ENCODE peak calls at places on chromosomes 2 and 18, in seven cellular contexts. T is activated CD8-positive, alpha-beta T cell treated with anti-CD3 and anti-CD28 coated beads for 36 hours; G is mesothelial cell of epicardium; Q is bronchial epithelial cell; M is MM.1S; P is coronary artery; U is kidney epithelial cell. J is an unnamed sample.
A peak's percentile ranks its signal among the peaks of the same experiment; 100 is the strongest.

GRCh38 chr2:207148025-207148424 is 17.7 kb downstream of the KLF7 start:
- DNase-seq in T (no peak), G (no peak), Q (peak; percentile 65), M (no peak), P (no peak), U (no peak), J (no peak)

GRCh38 chr18:79531926-79532689 is 136.4 kb downstream of the NFATC1 start:
- DNase-seq in T (no peak), G (peak; percentile 16), Q (no peak), M (no peak), P (no peak), U (no peak), J (no peak)

GRCh38 chr2:127048618-127048935 is 58.4 kb downstream of the BIN1 start:
- DNase-seq in T (no peak), G (peak; percentile 13), Q (no peak), M (no peak), P (peak; percentile 62), U (no peak), J (no peak)

GRCh38 chr2:38190542-38191218 is 114.7 kb upstream of the CYP1B1 start:
- DNase-seq in T (no peak), G (no peak), Q (no peak), M (no peak), P (no peak), U (no peak), J (no peak)

GRCh38 chr2:206062724-206063123 is 23.2 kb downstream of the INO80D start:
- DNase-seq in T (peak; percentile 10), G (no peak), Q (no peak), M (no peak), P (no peak), U (no peak), J (peak; percentile 24)

GRCh38 chr2:75614062-75614710 is 32.4 kb upstream of the MRPL19 start:
- DNase-seq in T (no peak), G (no peak), Q (peak; percentile 80), M (no peak), P (no peak), U (no peak), J (no peak)

GRCh38 chr2:58620127-58620526 is 379.0 kb upstream of the FANCL start:
- DNase-seq in T (no peak), G (no peak), Q (peak; percentile 95), M (no peak), P (no peak), U (no peak), J (no peak)

GRCh38 chr2:13260401-13260800 is 543.7 kb downstream of the TRIB2 start:
- DNase-seq in T (no peak), G (no peak), Q (peak; percentile 2), M (no peak), P (no peak), U (no peak), J (peak; percentile 12)

GRCh38 chr2:42980764-42981416 is 188.5 kb upstream of the HAAO start:
- DNase-seq in T (no peak), G (no peak), Q (no peak), M (no peak), P (no peak), U (no peak), J (no peak)

GRCh38 chr2:181679544-181679979 is 755 bp downstream of the NEUROD1 start:
- DNase-seq in T (no peak), G (no peak), Q (no peak), M (no peak), P (no peak), U (no peak), J (no peak)

GRCh38 chr18:8629602-8630001 is 20.4 kb downstream of the RAB12 start:
- DNase-seq in T (no peak), G (no peak), Q (no peak), M (no peak), P (no peak), U (no peak), J (no peak)

GRCh38 chr2:11578986-11579774 is 45.3 kb downstream of the GREB1 start:
- DNase-seq in T (no peak), G (no peak), Q (no peak), M (no peak), P (no peak), U (no peak), J (no peak)

GRCh38 chr2:109016376-109016775 is 27.4 kb upstream of the EDAR start:
- DNase-seq in T (no peak), G (no peak), Q (no peak), M (no peak), P (no peak), U (no peak), J (no peak)

GRCh38 chr2:150859872-150860271 is 372.4 kb upstream of the RND3 start:
- DNase-seq in T (no peak), G (no peak), Q (no peak), M (no peak), P (no peak), U (no peak), J (no peak)

GRCh38 chr18:51226068-51226467 is 28.6 kb upstream of the MEX3C start:
- DNase-seq in T (no peak), G (no peak), Q (peak; percentile 23), M (no peak), P (no peak), U (no peak), J (no peak)

GRCh38 chr2:8198776-8199382 is 483.0 kb upstream of the ID2 start:
- DNase-seq in T (no peak), G (no peak), Q (no peak), M (no peak), P (no peak), U (no peak), J (no peak)

GRCh38 chr2:238493880-238494572 is 67.3 kb downstream of the ASB1 start:
- DNase-seq in T (peak; percentile 67), G (no peak), Q (no peak), M (no peak), P (no peak), U (no peak), J (no peak)

GRCh38 chr2:128330583-128330982 is 11.9 kb upstream of the HS6ST1 start:
- DNase-seq in T (no peak), G (no peak), Q (no peak), M (no peak), P (peak; percentile 19), U (no peak), J (no peak)

DNA sequence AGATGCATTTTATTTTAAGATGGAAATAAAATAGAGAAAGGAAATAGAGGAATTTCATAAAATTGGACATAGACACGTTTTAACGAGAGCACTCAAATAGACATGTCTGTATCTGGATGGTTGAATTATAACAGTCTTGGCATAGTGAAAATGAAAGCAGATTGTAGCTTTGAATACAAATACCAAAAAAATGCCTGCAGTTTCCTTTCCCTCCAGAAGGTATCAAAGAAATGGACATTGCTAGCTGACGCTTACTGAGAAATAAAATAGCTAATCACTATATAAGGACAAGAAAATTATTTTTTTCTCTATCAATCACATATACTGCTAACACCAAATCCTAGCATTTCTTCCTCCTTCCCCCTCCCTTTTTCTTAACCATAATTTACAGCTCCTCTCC is 11.4 kb upstream of the MAPRE2 start:
- DNase-seq in T (no peak), G (no peak), Q (no peak), M (peak; percentile 72), P (no peak), U (no peak), J (no peak)
- TF ChIP-seq CTCF in T (peak; percentile 28), G (no peak), Q (no peak), M (peak; percentile 33), P (no peak), U (no peak), J (peak; percentile 28)

GRCh38 chr2:197454923-197455322 is 1.6 kb downstream of the COQ10B start:
- DNase-seq in T (no peak), G (no peak), Q (no peak), M (no peak), P (no peak), U (no peak), J (no peak)

GRCh38 chr2:197452754-197453122 is 614 bp upstream of the COQ10B start:
- DNase-seq in T (no peak), G (no peak), Q (no peak), M (no peak), P (no peak), U (no peak), J (no peak)

GRCh38 chr2:197455428-197455827 is 2.1 kb downstream of the COQ10B start:
- DNase-seq in T (no peak), G (no peak), Q (no peak), M (no peak), P (no peak), U (no peak), J (no peak)

GRCh38 chr2:197453914-197454398 is 604 bp downstream of the COQ10B start:
- DNase-seq in T (peak; percentile 24), G (no peak), Q (peak; percentile 89), M (peak; percentile 17), P (no peak), U (peak; percentile 77), J (no peak)

GRCh38 chr2:197453123-197453913 is at the start of gene COQ10B:
- DNase-seq in T (peak; percentile 99), G (peak; percentile 95), Q (peak; percentile 99), M (peak; percentile 99), P (peak; percentile 100), U (peak; percentile 99), J (peak; percentile 92)
- TF ChIP-seq CTCF in T (no peak), G (no peak), Q (peak; percentile 41), M (peak; percentile 21), P (no peak), U (peak; percentile 15), J (no peak)

DNA sequence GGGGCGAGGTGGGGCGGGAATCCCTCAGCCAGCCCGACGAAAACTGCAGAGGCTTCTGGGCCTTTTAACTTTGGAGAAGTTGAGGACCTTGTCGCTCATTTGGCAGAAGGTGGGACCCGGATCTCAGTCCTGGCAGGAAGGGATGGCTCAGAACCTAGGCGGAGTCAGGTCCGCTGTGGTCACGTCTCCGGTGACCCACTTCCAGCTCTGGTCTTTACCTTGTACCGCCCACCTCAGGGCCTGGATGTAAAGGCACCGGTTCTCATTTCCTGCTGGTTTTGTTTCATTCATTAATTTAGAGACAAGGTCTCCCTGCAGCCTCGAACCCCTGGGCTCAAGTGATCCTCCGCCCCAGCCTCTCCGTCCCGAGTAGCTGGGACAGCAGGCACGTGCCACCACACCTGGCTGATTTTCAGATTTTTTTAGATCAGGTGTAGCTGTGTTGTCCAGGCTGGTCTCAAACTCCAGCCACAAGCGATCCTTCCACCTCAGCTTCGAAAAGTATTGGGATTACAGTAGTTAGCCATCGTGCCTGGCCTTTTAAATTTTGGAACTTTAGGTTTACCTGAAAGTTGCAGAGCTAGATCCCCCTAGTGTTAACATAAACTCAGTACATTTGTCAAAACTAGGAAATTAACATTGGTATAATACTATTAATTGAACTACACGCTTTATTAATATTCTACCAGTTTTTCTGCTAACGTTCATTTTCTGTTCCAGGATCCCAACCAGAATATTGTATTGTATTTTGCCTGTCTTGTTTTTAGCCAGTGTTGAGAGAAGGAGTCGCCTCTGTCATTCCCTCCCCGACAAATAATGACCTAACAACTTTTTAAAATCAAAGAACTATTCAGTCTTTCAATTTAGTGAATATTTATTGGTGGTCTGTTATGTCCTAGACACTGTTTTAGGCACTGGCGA is 867 bp downstream of the POLI start:
- DNase-seq in T (peak; percentile 82), G (no peak), Q (peak; percentile 70), M (peak; percentile 61), P (peak; percentile 81), U (no peak), J (no peak)
- TF ChIP-seq CTCF in T (peak; percentile 78), G (peak; percentile 54), Q (peak; percentile 52), M (peak; percentile 55), P (no peak), U (peak; percentile 47), J (peak; percentile 70)

DNA sequence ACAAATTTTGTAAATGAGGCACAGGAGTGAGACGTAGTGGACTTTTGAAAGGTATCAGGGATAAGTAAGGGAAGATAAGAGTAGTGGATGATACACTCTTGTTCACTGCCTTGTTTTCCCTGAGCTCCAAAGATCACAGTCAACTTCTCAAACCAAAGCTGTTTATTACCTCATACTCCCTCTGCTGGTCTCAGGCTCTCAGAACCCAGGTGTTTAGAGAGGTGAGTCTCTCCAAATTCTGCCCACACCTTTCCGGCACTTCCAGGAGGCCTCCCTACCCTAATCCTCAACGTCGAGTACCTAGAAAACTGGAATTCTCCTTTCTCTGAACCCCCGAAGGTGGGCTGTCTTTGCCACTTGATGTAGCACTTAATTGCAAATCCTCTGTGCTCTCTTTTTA is 621.1 kb downstream of the BCL11A start:
- DNase-seq in T (no peak), G (no peak), Q (peak; percentile 21), M (no peak), P (no peak), U (no peak), J (no peak)
- TF ChIP-seq CTCF in T (no peak), G (no peak), Q (peak; percentile 35), M (no peak), P (no peak), U (no peak), J (no peak)

J was measured in neural crest cell.